ENCODE peak calls at places on chromosomes 3 and 15, in seven cellular contexts. I, H, L, W, O, J and F are unnamed samples.

GRCh38 chr15:94026458-94026967 is 204.8 kb upstream of the MCTP2 start:
- DNase-seq in L (no peak), W (no peak), O (no peak), I (no peak), H (no peak), J (no peak), F (no peak)

GRCh38 chr15:39248204-39248603 is 332.7 kb upstream of the THBS1 start:
- DNase-seq in H (no peak), I (no peak), O (no peak), J (no peak), W (no peak), L (peak; percentile 14), F (no peak)

GRCh38 chr15:73338058-73338457 is 30.7 kb downstream of the HCN4 start:
- DNase-seq in H (no peak), W (no peak), O (no peak), J (no peak), L (peak; percentile 19), I (no peak), F (no peak)

GRCh38 chr3:172449468-172450149 is 1.4 kb upstream of the GHSR start:
- DNase-seq in O (no peak), W (no peak), I (no peak), L (peak; percentile 22), J (no peak), H (peak; percentile 14), F (no peak)

GRCh38 chr15:81909229-81910087 is 136.4 kb downstream of the MEX3B start:
- DNase-seq in J (no peak), I (no peak), L (no peak), H (no peak), W (no peak), O (no peak), F (peak; percentile 64)

GRCh38 chr15:24761704-24762302 is 86.2 kb downstream of the NPAP1 start:
- DNase-seq in L (no peak), H (no peak), O (no peak), W (no peak), J (peak; percentile 25), I (no peak), F (peak; percentile 24)

GRCh38 chr15:64209680-64210334 is 47.0 kb upstream of the PPIB start:
- DNase-seq in H (peak; percentile 67), W (no peak), L (peak; percentile 23), I (peak; percentile 23), J (peak; percentile 72), O (no peak), F (peak; percentile 80)

GRCh38 chr15:99098991-99099390 is 5.9 kb upstream of the SYNM start:
- DNase-seq in H (no peak), I (no peak), W (no peak), O (no peak), L (no peak), J (no peak), F (no peak)

GRCh38 chr3:16720367-16720766 is 115.1 kb upstream of the DAZL start:
- DNase-seq in L (no peak), W (no peak), H (no peak), I (no peak), O (no peak), J (no peak), F (no peak)

GRCh38 chr15:41559489-41560177 is 621 bp downstream of the TYRO3 start:
- DNase-seq in H (peak; percentile 12), I (no peak), L (no peak), J (no peak), W (no peak), O (no peak), F (no peak)

GRCh38 chr3:126931806-126932187 is 51.1 kb upstream of the PLXNA1 start:
- DNase-seq in L (no peak), J (no peak), W (no peak), O (no peak), H (no peak), I (no peak), F (no peak)

GRCh38 chr3:180802837-180803236 is 109.6 kb upstream of the FXR1 start:
- DNase-seq in J (peak; percentile 50), O (no peak), I (peak; percentile 4), L (no peak), W (no peak), H (peak; percentile 6), F (peak; percentile 36)

GRCh38 chr15:85473455-85473854 is 93.1 kb downstream of the AKAP13 start:
- DNase-seq in O (no peak), W (no peak), I (no peak), H (no peak), L (no peak), J (peak; percentile 63), F (no peak)

GRCh38 chr3:51684971-51685751 is 14.1 kb downstream of the TEX264 start:
- DNase-seq in O (no peak), W (no peak), L (no peak), I (no peak), H (peak; percentile 38), J (no peak), F (peak; percentile 48)